ENCODE peak calls at places on chromosomes 2 and 18, in five cellular contexts. F is psoas muscle, W is left ventricle myocardium inferior, M is K562, C is heart left ventricle. P is an unnamed sample.

GRCh38 chr18:52694804-52695203 is 354.8 kb downstream of the DCC start:
- DNase-seq in M (no peak), F (no peak), C (no peak), W (no peak), P (no peak)

GRCh38 chr2:203396667-203397066 is 68.5 kb downstream of the ABI2 start:
- DNase-seq in M (no peak), W (no peak), F (no peak), C (no peak), P (no peak)

GRCh38 chr2:44956841-44957240 is 15.3 kb downstream of the SIX3 start:
- DNase-seq in M (no peak), F (no peak), C (no peak), W (no peak), P (no peak)

GRCh38 chr2:1544478-1545069 is 131.3 kb downstream of the TPO start:
- DNase-seq in F (no peak), W (no peak), M (no peak), C (no peak), P (no peak)

GRCh38 chr18:59087391-59087790 is 52.3 kb upstream of the SEC11C start:
- DNase-seq in F (no peak), W (no peak), M (no peak), C (no peak), P (no peak)

GRCh38 chr2:61357681-61358080 is 113.2 kb downstream of the USP34 start:
- DNase-seq in F (no peak), W (no peak), C (no peak), M (no peak), P (no peak)

GRCh38 chr2:72425996-72426395 is 278.3 kb upstream of the CYP26B1 start:
- DNase-seq in M (no peak), C (no peak), W (no peak), F (no peak), P (no peak)

GRCh38 chr2:237869357-237870102 is 10.1 kb downstream of the RAMP1 start:
- DNase-seq in M (no peak), F (no peak), W (no peak), C (no peak), P (no peak)

GRCh38 chr2:199440118-199440517 is 17.6 kb downstream of the SATB2 start:
- DNase-seq in F (no peak), M (no peak), C (no peak), W (no peak), P (no peak)

GRCh38 chr2:205700331-205701132 is 18.2 kb downstream of the NRP2 start:
- DNase-seq in W (no peak), M (no peak), F (no peak), C (peak), P (peak)
- H3K27ac ChIP-seq in W (peak), M (no peak), F (peak), C (peak), P (peak)

DNA sequence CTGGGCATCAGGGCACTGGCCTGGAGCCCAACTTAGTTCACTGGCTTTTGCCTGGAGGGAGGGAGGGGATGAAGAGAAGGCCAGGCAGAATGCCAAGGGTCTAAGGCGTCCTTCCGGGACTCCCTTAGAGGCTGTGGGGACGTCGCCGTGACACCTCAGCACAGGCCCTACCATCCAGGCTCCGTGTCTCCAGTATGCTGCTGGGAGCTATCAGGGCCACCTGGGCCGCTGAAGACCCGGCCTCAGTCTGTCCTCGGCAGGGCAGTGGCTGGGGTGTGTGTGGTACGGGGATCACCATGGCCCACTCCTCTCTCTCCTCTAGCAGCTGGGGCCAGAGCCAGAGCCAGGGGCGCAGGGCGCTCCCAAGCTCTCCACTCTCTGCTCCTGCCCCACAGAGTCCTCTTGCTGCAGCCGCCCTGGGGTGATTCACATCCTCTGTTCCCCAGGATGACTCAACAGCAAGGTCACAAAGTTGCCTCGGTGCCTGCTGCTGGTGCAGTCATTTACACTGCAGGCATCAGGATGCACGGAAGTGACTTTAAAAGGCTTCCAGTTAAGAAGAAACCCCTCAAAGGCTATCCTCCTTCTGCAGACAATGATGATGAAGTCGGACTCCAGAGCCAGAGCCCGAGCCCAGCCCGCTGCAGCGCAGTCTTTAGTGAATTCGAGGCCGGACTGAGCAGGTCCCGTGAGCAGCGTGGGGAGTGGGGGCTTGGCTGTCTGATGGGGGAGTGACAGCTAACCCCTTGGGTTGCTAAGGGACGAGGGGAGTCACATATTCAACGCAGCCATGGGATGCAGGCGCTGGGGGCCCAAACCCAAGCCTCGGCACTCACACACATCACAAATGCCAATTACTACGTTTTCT is 31.9 kb downstream of the SNORC start:
- DNase-seq in W (no peak), M (peak), F (no peak), C (no peak), P (peak)
- H3K4me3 ChIP-seq in W (no peak), M (no peak), F (no peak), C (no peak), P (no peak)

DNA sequence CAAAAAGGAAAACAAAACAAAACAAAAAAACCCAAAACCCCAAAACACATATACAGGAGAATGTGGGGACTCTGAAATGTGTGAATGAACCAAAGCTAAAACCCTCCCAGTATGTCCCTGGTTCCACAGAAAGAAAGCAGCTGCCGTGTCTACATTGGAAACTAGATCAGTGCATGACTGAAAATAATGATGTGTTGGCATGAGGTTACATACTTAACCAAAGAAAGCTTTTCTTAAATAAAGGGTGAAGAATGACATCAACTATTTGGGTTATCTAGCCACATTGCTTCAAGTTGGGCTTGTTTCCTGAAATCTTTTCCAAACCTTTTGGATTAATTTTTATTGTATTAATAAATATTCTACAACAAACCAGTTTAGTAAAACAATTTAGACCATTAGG is 91.9 kb upstream of the FN1 start:
- DNase-seq in M (no peak), W (no peak), F (no peak), C (no peak), P (no peak)
- H3K27ac ChIP-seq in M (no peak), W (no peak), F (no peak), C (no peak), P (no peak)

GRCh38 chr2:223944166-223944703 is 900 bp downstream of the WDFY1 start:
- DNase-seq in C (peak), F (peak), M (peak), W (peak), P (peak)

GRCh38 chr2:223944704-223945531 is at the start of gene WDFY1:
- DNase-seq in W (peak), C (peak), F (peak), M (peak), P (peak)

GRCh38 chr2:223943135-223943534 is 2.0 kb downstream of the WDFY1 start:
- DNase-seq in C (no peak), W (no peak), M (no peak), F (no peak), P (no peak)

GRCh38 chr2:223943561-223944008 is 1.6 kb downstream of the WDFY1 start:
- DNase-seq in M (peak), F (no peak), C (no peak), W (no peak), P (no peak)

GRCh38 chr2:223941579-223942277 is 3.4 kb downstream of the WDFY1 start:
- DNase-seq in F (no peak), W (no peak), C (no peak), M (no peak), P (peak)
- H3K4me3 ChIP-seq in F (no peak), W (no peak), C (peak), M (no peak), P (no peak)

GRCh38 chr2:37526323-37526722 is 145.1 kb downstream of the CDC42EP3 start:
- DNase-seq in C (no peak), F (no peak), M (peak), W (no peak), P (no peak)

GRCh38 chr2:37527362-37527761 is 144.1 kb downstream of the CDC42EP3 start:
- DNase-seq in F (no peak), W (no peak), M (no peak), C (no peak), P (no peak)

GRCh38 chr2:37526856-37527255 is 144.6 kb downstream of the CDC42EP3 start:
- DNase-seq in C (no peak), W (no peak), F (no peak), M (no peak), P (no peak)

DNA sequence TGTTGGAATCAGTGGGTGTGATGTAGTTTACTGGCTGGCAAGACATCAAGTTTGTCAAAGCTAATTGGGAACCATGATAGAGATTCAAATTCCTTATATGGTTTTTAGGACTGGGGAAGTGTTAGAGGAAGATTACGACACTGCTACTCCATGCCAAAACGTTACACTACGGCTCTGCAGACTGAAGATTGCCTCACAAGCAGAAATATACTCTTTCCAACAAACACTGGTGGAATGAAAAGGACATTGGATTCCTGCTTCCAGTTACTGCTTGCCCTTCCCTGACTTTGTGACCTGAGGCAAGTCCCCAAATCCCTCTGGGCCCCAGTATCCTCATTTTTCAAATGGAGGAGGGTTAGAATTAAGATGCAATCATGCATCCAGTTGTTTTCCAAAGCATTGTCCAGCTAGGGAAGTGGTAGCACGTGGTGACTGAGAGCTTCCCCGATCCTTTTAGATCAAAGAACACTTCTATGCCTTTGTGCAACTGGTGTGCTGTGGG is 147.5 kb downstream of the CDC42EP3 start:
- DNase-seq in W (no peak), M (no peak), F (no peak), C (peak), P (peak)
- H3K27ac ChIP-seq in W (peak), M (no peak), F (peak), C (peak), P (no peak)